ENCODE peak calls at places on chromosomes 12 and 14, in eight cellular contexts. X, H, K, Y, B, Q, D and P are unnamed samples.

GRCh38 chr12:29559194-29559593 is 61.7 kb upstream of the OVCH1 start:
- DNase-seq in B (no peak), Q (no peak), X (no peak), D (peak), K (no peak), Y (no peak), H (no peak), P (no peak)

GRCh38 chr12:40820794-40821484 is 128.7 kb downstream of the CNTN1 start:
- DNase-seq in H (no peak), D (no peak), Q (no peak), B (no peak), X (no peak), Y (no peak), K (no peak), P (no peak)

GRCh38 chr12:114703060-114703493 is 19.1 kb upstream of the TBX3 start:
- DNase-seq in B (no peak), Q (no peak), H (no peak), Y (no peak), X (no peak), K (no peak), D (no peak), P (no peak)

GRCh38 chr12:58166643-58167042 is 225.3 kb downstream of the ATP23 start:
- DNase-seq in Y (no peak), D (no peak), B (no peak), Q (no peak), K (no peak), H (no peak), X (no peak), P (no peak)

GRCh38 chr12:129489277-129489676 is 414.5 kb downstream of the TMEM132D start:
- DNase-seq in Y (no peak), K (no peak), D (no peak), Q (no peak), H (no peak), B (no peak), X (no peak), P (no peak)

GRCh38 chr12:101795786-101796185 is 35.0 kb downstream of the GNPTAB start:
- DNase-seq in K (no peak), B (no peak), D (no peak), X (no peak), Q (no peak), H (no peak), Y (no peak), P (no peak)

GRCh38 chr14:73744175-73744867 is 30.1 kb upstream of the PNMA1 start:
- DNase-seq in D (no peak), K (no peak), H (no peak), B (no peak), X (no peak), Y (no peak), Q (no peak), P (peak)

GRCh38 chr14:81454572-81455218 is 54.6 kb upstream of the STON2 start:
- DNase-seq in D (no peak), Y (no peak), K (no peak), Q (no peak), B (no peak), H (no peak), X (no peak), P (no peak)

GRCh38 chr12:49233842-49234526 is 30.9 kb upstream of the TUBA1C start:
- DNase-seq in H (peak), Q (peak), Y (peak), K (no peak), B (no peak), X (peak), D (no peak), P (peak)

GRCh38 chr14:99715266-99716000 is 31.3 kb downstream of the CYP46A1 start:
- DNase-seq in Y (no peak), D (no peak), H (peak), Q (no peak), K (no peak), B (no peak), X (peak), P (no peak)

GRCh38 chr12:118344829-118345228 is 27.9 kb downstream of the TAOK3 start:
- DNase-seq in K (no peak), D (no peak), X (no peak), Q (no peak), B (no peak), Y (no peak), H (no peak), P (no peak)

GRCh38 chr14:35534884-35535793 is 1.2 kb downstream of the INSM2 start:
- DNase-seq in H (peak), Q (peak), K (peak), D (peak), X (peak), B (peak), Y (peak), P (peak)

GRCh38 chr12:126768517-126768916 is 1498.5 kb upstream of the TMEM132C start:
- DNase-seq in Q (no peak), H (no peak), D (no peak), Y (no peak), K (no peak), X (no peak), B (peak), P (no peak)

GRCh38 chr14:54767139-54767431 is 135.5 kb downstream of the GCH1 start:
- DNase-seq in D (no peak), X (no peak), B (no peak), Y (no peak), K (no peak), Q (no peak), H (no peak), P (peak)

GRCh38 chr14:104185916-104186495 is 47.6 kb downstream of the KIF26A start:
- DNase-seq in B (no peak), X (peak), Q (no peak), H (no peak), D (no peak), K (no peak), Y (no peak), P (peak)

GRCh38 chr12:1913377-1914115 is 4.9 kb downstream of the CACNA2D4 start:
- DNase-seq in X (peak), H (peak), D (no peak), Y (peak), B (no peak), Q (peak), K (no peak), P (no peak)

GRCh38 chr14:43183916-43184315 is 1323.2 kb downstream of the FSCB start:
- DNase-seq in D (no peak), K (no peak), H (no peak), Q (no peak), X (no peak), Y (no peak), B (no peak), P (no peak)

GRCh38 chr12:41223600-41223999 is 35.5 kb downstream of the PDZRN4 start:
- DNase-seq in K (no peak), Y (no peak), H (no peak), D (no peak), Q (no peak), B (no peak), X (no peak), P (no peak)

GRCh38 chr12:106551410-106551809 is 31.4 kb upstream of the RFX4 start:
- DNase-seq in B (no peak), Y (no peak), K (no peak), X (no peak), D (no peak), Q (no peak), H (no peak), P (no peak)

GRCh38 chr12:120684523-120684932 is 2.4 kb upstream of the MLEC start:
- DNase-seq in K (peak), Y (peak), Q (no peak), D (peak), H (no peak), B (no peak), X (no peak), P (no peak)

GRCh38 chr12:50297027-50297426 is 13.7 kb upstream of the LIMA1 start:
- DNase-seq in X (no peak), B (no peak), Y (no peak), D (no peak), K (no peak), Q (no peak), H (no peak), P (no peak)

GRCh38 chr14:91523972-91524371 is 13.9 kb upstream of the PPP4R3A start:
- DNase-seq in K (no peak), Y (no peak), D (no peak), X (no peak), H (no peak), B (no peak), Q (no peak), P (no peak)

GRCh38 chr12:92185052-92185451 is 39.4 kb upstream of the BTG1 start:
- DNase-seq in K (no peak), H (no peak), X (no peak), Q (no peak), B (peak), Y (peak), D (no peak), P (no peak)

GRCh38 chr12:30953257-30953656 is 26.7 kb downstream of the TSPAN11 start:
- DNase-seq in H (no peak), Y (no peak), K (no peak), B (no peak), D (no peak), X (no peak), Q (no peak), P (no peak)

GRCh38 chr12:54033106-54033979 is 493 bp downstream of the HOXC5 start:
- DNase-seq in Y (peak), D (peak), H (no peak), Q (peak), X (no peak), B (no peak), K (no peak), P (no peak)
- H3K4me3 ChIP-seq in Y (no peak), D (peak), H (peak), Q (peak), X (peak), B (no peak), K (peak), P (peak)

DNA sequence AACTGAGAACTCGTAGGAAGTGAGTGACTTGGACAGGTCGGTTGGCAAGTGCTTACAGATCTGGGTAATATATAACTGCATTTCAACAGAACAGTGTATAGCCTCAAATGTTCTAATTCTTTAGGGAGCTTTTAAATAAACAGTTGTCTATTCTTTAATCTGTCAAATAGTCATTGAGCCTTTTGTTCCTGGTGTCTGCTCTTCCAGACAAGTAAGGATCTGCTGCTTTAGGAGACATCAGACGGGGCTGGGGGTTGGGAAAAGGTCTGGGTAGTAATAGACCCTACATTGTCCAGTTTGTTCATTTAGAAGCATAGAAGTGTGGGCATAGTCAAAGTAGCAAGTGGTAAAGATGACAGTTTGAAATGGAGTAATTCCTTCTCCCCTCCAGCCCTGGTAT is 2.0 kb downstream of the PTPN11 start:
- DNase-seq in H (no peak), Y (no peak), Q (no peak), K (no peak), B (no peak), X (no peak), D (no peak), P (no peak)
- H3K4me3 ChIP-seq in H (no peak), Y (peak), Q (no peak), K (no peak), B (peak), X (no peak), D (no peak), P (no peak)

DNA sequence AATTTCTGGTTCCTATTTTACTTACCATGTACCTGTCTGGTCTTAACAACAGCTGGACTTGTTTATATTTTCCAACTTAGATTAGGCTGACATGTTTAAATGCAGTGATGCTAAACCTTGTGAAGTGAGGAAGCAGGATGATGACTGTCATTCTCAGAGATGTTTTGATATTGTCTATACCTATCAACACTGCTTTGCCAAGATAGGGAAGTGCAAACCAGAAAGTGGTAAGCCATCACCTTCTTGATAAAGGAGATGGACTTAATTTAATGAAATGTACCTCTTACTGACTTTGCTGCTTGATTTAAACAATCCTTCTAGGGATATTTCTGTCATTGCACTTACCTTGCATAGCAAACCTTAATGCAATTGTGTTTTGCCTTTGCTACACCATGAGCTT is 2.2 kb downstream of the BICD1 start:
- DNase-seq in B (no peak), K (no peak), H (no peak), D (no peak), Y (no peak), Q (no peak), X (no peak), P (no peak)
- H3K4me3 ChIP-seq in B (peak), K (peak), H (no peak), D (peak), Y (peak), Q (no peak), X (no peak), P (no peak)

GRCh38 chr14:32900602-32901001 is 38.1 kb upstream of the NPAS3 start:
- DNase-seq in Y (no peak), H (no peak), K (peak), X (no peak), D (no peak), Q (no peak), B (no peak), P (no peak)

GRCh38 chr14:32898876-32899275 is 39.8 kb upstream of the NPAS3 start:
- DNase-seq in H (no peak), Q (no peak), Y (no peak), K (no peak), D (no peak), B (no peak), X (no peak), P (no peak)

GRCh38 chr14:32897724-32898064 is 41.0 kb upstream of the NPAS3 start:
- DNase-seq in B (no peak), Y (no peak), H (no peak), K (no peak), X (no peak), Q (no peak), D (no peak), P (no peak)

GRCh38 chr14:32896979-32897723 is 41.5 kb upstream of the NPAS3 start:
- DNase-seq in K (peak), D (peak), X (no peak), Y (no peak), B (no peak), H (no peak), Q (no peak), P (no peak)
- H3K4me3 ChIP-seq in K (peak), D (peak), X (peak), Y (peak), B (peak), H (peak), Q (peak), P (peak)

GRCh38 chr12:69698769-69699540 is at the start of gene BEST3:
- DNase-seq in Y (no peak), X (no peak), H (no peak), Q (no peak), B (no peak), D (no peak), K (no peak), P (no peak)
- H3K4me3 ChIP-seq in Y (no peak), X (no peak), H (no peak), Q (no peak), B (no peak), D (no peak), K (no peak), P (no peak)

GRCh38 chr14:98512501-98513251 is 759.3 kb downstream of the BCL11B start:
- DNase-seq in H (no peak), Q (no peak), B (peak), X (no peak), D (no peak), Y (no peak), K (no peak), P (no peak)
- H3K4me3 ChIP-seq in H (no peak), Q (no peak), B (peak), X (no peak), D (no peak), Y (no peak), K (no peak), P (no peak)

DNA sequence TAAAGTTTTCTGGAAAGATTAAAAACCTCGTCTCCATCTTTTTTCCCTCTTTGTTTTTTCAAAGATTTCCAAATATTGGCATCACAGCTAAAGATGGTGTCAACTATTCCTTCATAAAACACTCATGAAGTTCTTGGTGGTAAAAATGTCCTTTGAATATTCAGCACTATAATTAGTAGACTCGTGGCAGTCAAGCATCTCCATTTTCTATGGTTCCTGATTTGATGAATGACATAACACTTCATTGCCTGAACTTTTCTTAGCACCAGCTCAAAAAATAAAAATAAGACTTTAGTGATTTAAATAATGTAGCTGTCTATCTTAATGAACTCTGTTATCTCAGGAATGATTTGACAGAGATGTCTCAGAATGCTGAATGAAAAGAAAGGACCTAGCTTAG is 19.7 kb downstream of the UBE2N start:
- DNase-seq in B (no peak), H (no peak), X (no peak), Q (no peak), K (no peak), Y (no peak), D (no peak), P (no peak)
- H3K4me3 ChIP-seq in B (peak), H (no peak), X (no peak), Q (no peak), K (no peak), Y (no peak), D (no peak), P (no peak)